ENCODE peak calls at places on chromosome 11, in seven cellular contexts. S is activated gamma-delta T cell treated with anti-CD3 and anti-CD28 coated beads, Interleukin-2, amount 50 U/mL, for 16 hours; L is stimulated activated effector memory CD8-positive, alpha-beta T cell treated with anti-CD3 and anti-CD28 coated beads, Interleukin-12 subunit alpha, Interleukin-12 subunit beta, amount 100 ng/mL, for 72 hours; Z is NCI-H1694; K is head of caudate nucleus; R is left ventricle myocardium inferior; F is sciatic nerve. U is an unnamed sample.

GRCh38 chr11:67698247-67698646 is 23.8 kb upstream of the ALDH3B2 start:
- DNase-seq in S (no peak), R (no peak), K (no peak), Z (no peak), L (no peak), F (no peak), U (no peak)

GRCh38 chr11:13259374-13259773 is 18.2 kb upstream of the BMAL1 start:
- DNase-seq in K (no peak), L (no peak), F (no peak), Z (no peak), R (no peak), S (no peak), U (no peak)

GRCh38 chr11:3879967-3880542 is 24.6 kb downstream of the STIM1 start:
- DNase-seq in R (no peak), L (no peak), F (no peak), K (no peak), S (no peak), Z (no peak), U (peak; percentile 42)

GRCh38 chr11:121067453-121067852 is 33.6 kb upstream of the TECTA start:
- DNase-seq in K (no peak), R (no peak), F (no peak), L (no peak), S (no peak), Z (peak; percentile 0), U (no peak)

GRCh38 chr11:61532136-61533038 is 23.8 kb downstream of the LRRC10B start:
- DNase-seq in F (no peak), L (peak; percentile 72), K (peak; percentile 52), R (no peak), Z (peak; percentile 19), S (peak; percentile 14), U (peak; percentile 37)

GRCh38 chr11:67024410-67024809 is 1.5 kb downstream of the SYT12 start:
- DNase-seq in R (no peak), F (no peak), K (no peak), Z (no peak), L (peak; percentile 74), S (peak; percentile 29), U (no peak)

GRCh38 chr11:10323793-10324170 is 18.9 kb downstream of the ADM start:
- DNase-seq in Z (no peak), F (no peak), S (no peak), R (no peak), L (no peak), K (no peak), U (no peak)

GRCh38 chr11:69245491-69246345 is 48.2 kb upstream of the MYEOV start:
- DNase-seq in L (no peak), Z (no peak), K (no peak), S (no peak), R (peak; percentile 51), F (no peak), U (no peak)

GRCh38 chr11:114821626-114822025 is 143.3 kb downstream of the NXPE2 start:
- DNase-seq in F (no peak), S (no peak), L (no peak), K (peak; percentile 51), R (no peak), Z (no peak), U (no peak)

GRCh38 chr11:64745523-64746328 is 1.8 kb upstream of the RASGRP2 start:
- DNase-seq in K (peak; percentile 74), Z (no peak), L (peak; percentile 88), S (peak; percentile 71), R (peak; percentile 92), F (peak; percentile 88), U (peak; percentile 78)

GRCh38 chr11:89498845-89499448 is 7.8 kb upstream of the NOX4 start:
- DNase-seq in S (no peak), R (no peak), F (no peak), Z (no peak), L (no peak), K (no peak), U (no peak)

GRCh38 chr11:77557553-77557952 is 32.2 kb upstream of the AQP11 start:
- DNase-seq in L (no peak), R (no peak), S (no peak), Z (no peak), K (no peak), F (no peak), U (no peak)

GRCh38 chr11:3000032-3000961 is 8.2 kb upstream of the NAP1L4 start:
- DNase-seq in Z (peak; percentile 67), S (no peak), L (no peak), R (peak; percentile 79), K (peak; percentile 94), F (peak; percentile 86), U (peak; percentile 88)

GRCh38 chr11:117819096-117820040 is 5.2 kb downstream of the FXYD2 start:
- DNase-seq in S (no peak), K (peak; percentile 68), R (peak; percentile 71), Z (no peak), F (no peak), L (no peak), U (peak; percentile 65)

GRCh38 chr11:113895367-113896155 is 9.0 kb upstream of the HTR3B start:
- DNase-seq in S (no peak), Z (no peak), K (no peak), F (no peak), L (no peak), R (no peak), U (no peak)

GRCh38 chr11:27194976-27195375 is 154.4 kb downstream of the BBOX1 start:
- DNase-seq in Z (no peak), F (no peak), K (no peak), S (no peak), L (no peak), R (no peak), U (no peak)

GRCh38 chr11:17519486-17519885 is 24.7 kb downstream of the USH1C start:
- DNase-seq in L (no peak), Z (no peak), K (no peak), R (no peak), S (no peak), F (no peak), U (no peak)

GRCh38 chr11:70128435-70128906 is 50.4 kb downstream of the ANO1 start:
- DNase-seq in Z (no peak), R (no peak), L (no peak), K (no peak), F (no peak), S (no peak), U (peak; percentile 49)

U was measured in mucosa of gallbladder.